ENCODE peak calls at places on chromosomes 2 and 18, in four cellular contexts. C is H1, Y is NT2/D1, E is HepG2. J is an unnamed sample.

GRCh38 chr2:3319745-3320566 is 57.7 kb downstream of the EIPR1 start:
- DNase-seq in C (no peak), Y (no peak), E (no peak), J (no peak)

GRCh38 chr18:7778181-7778580 is 211.1 kb downstream of the PTPRM start:
- DNase-seq in C (no peak), Y (no peak), E (no peak), J (no peak)

GRCh38 chr18:79278896-79279295 is 116.8 kb upstream of the NFATC1 start:
- DNase-seq in C (no peak), Y (no peak), E (no peak), J (no peak)

GRCh38 chr18:30254331-30254730 is 788.2 kb downstream of the DSC3 start:
- DNase-seq in C (no peak), Y (no peak), E (no peak), J (no peak)

GRCh38 chr2:53865264-53865663 is 5.5 kb upstream of the GPR75 start:
- DNase-seq in C (no peak), Y (no peak), E (no peak), J (no peak)

GRCh38 chr2:108579631-108580030 is 45.4 kb downstream of the LIMS1 start:
- DNase-seq in C (no peak), Y (no peak), E (no peak), J (no peak)

GRCh38 chr2:32958836-32959235 is 12.1 kb downstream of the LTBP1 start:
- DNase-seq in C (no peak), Y (no peak), E (no peak), J (no peak)

GRCh38 chr2:12262681-12263436 is 453.9 kb upstream of the TRIB2 start:
- DNase-seq in C (no peak), Y (no peak), E (no peak), J (no peak)

GRCh38 chr18:55552498-55553189 is 35.3 kb downstream of the TCF4 start:
- DNase-seq in C (no peak), Y (no peak), E (no peak), J (no peak)

GRCh38 chr2:62874881-62875383 is 169.4 kb downstream of the EHBP1 start:
- DNase-seq in C (no peak), Y (no peak), E (no peak), J (no peak)

GRCh38 chr2:28673338-28673737 is 78.3 kb upstream of the PPP1CB start:
- DNase-seq in C (no peak), Y (no peak), E (no peak), J (no peak)

GRCh38 chr18:63888473-63889190 is 1.1 kb downstream of the SERPINB2 start:
- DNase-seq in C (no peak), Y (no peak), E (no peak), J (no peak)

GRCh38 chr18:4653418-4653817 is 198.3 kb upstream of the DLGAP1 start:
- DNase-seq in C (no peak), Y (no peak), E (no peak), J (no peak)

GRCh38 chr18:416928-417327 is 83.6 kb downstream of the COLEC12 start:
- DNase-seq in C (no peak), Y (no peak), E (no peak), J (no peak)

GRCh38 chr2:41826921-41827320 is 220.9 kb upstream of the PKDCC start:
- DNase-seq in C (no peak), Y (no peak), E (no peak), J (no peak)

GRCh38 chr2:54863660-54864059 is 140.2 kb downstream of the EML6 start:
- DNase-seq in C (no peak), Y (no peak), E (no peak), J (no peak)

GRCh38 chr2:233428438-233428837 is 74.1 kb downstream of the DGKD start:
- DNase-seq in C (no peak), Y (no peak), E (no peak), J (no peak)

GRCh38 chr2:85258194-85258605 is 69.6 kb downstream of the TGOLN2 start:
- DNase-seq in C (no peak), Y (no peak), E (no peak), J (no peak)

GRCh38 chr2:163264376-163264775 is 425.8 kb upstream of the KCNH7 start:
- DNase-seq in C (no peak), Y (no peak), E (no peak), J (no peak)

GRCh38 chr2:221465776-221466175 is 106.3 kb downstream of the EPHA4 start:
- DNase-seq in C (no peak), Y (no peak), E (no peak), J (no peak)

GRCh38 chr2:144715992-144716391 is 196.1 kb upstream of the ZEB2 start:
- DNase-seq in C (no peak), Y (no peak), E (no peak), J (no peak)

GRCh38 chr2:65450810-65451209 is 18.4 kb upstream of the SPRED2 start:
- DNase-seq in C (no peak), Y (no peak), E (no peak), J (no peak)

GRCh38 chr2:86397989-86398388 is 43.2 kb upstream of the KDM3A start:
- DNase-seq in C (no peak), Y (no peak), E (no peak), J (no peak)

GRCh38 chr2:44456946-44457345 is 95.2 kb downstream of the CAMKMT start:
- DNase-seq in C (no peak), Y (no peak), E (no peak), J (no peak)

GRCh38 chr2:58045580-58046334 is 849 bp upstream of the VRK2 start:
- DNase-seq in C (no peak), Y (no peak), E (no peak), J (no peak)

GRCh38 chr2:240397924-240398611 is 37.4 kb upstream of the GPC1 start:
- DNase-seq in C (no peak), Y (no peak), E (no peak), J (no peak)

GRCh38 chr2:100647709-100648108 is 84.9 kb downstream of the PDCL3 start:
- DNase-seq in C (no peak), Y (no peak), E (no peak), J (no peak)

GRCh38 chr18:7635948-7636347 is 68.8 kb downstream of the PTPRM start:
- DNase-seq in C (no peak), Y (no peak), E (peak; percentile 49), J (no peak)

GRCh38 chr18:69838620-69839411 is 108.9 kb downstream of the CD226 start:
- DNase-seq in C (peak; percentile 41), Y (peak; percentile 8), E (peak; percentile 18), J (peak; percentile 80)

GRCh38 chr2:45879406-45879805 is 227.9 kb downstream of the PRKCE start:
- DNase-seq in C (no peak), Y (no peak), E (no peak), J (no peak)

GRCh38 chr2:193989645-193990044 is 1667.4 kb upstream of the SLC39A10 start:
- DNase-seq in C (no peak), Y (no peak), E (no peak), J (no peak)

GRCh38 chr18:57691363-57691762 is 69.7 kb upstream of the NARS1 start:
- DNase-seq in C (no peak), Y (no peak), E (no peak), J (no peak)

GRCh38 chr2:96265349-96265839 is 403 bp downstream of the TMEM127 start:
- DNase-seq in C (no peak), Y (peak; percentile 20), E (peak; percentile 23), J (peak; percentile 42)

GRCh38 chr2:217958889-217959235 is 43.9 kb downstream of the TNS1 start:
- DNase-seq in C (no peak), Y (no peak), E (no peak), J (no peak)

GRCh38 chr2:177242136-177242987 is 22.2 kb downstream of the NFE2L2 start:
- DNase-seq in C (no peak), Y (no peak), E (peak; percentile 70), J (peak; percentile 66)

GRCh38 chr2:75277111-75277510 is 77.8 kb upstream of the TACR1 start:
- DNase-seq in C (no peak), Y (no peak), E (no peak), J (no peak)

GRCh38 chr2:41941831-41942230 is 106.0 kb upstream of the PKDCC start:
- DNase-seq in C (no peak), Y (no peak), E (no peak), J (no peak)

DNA sequence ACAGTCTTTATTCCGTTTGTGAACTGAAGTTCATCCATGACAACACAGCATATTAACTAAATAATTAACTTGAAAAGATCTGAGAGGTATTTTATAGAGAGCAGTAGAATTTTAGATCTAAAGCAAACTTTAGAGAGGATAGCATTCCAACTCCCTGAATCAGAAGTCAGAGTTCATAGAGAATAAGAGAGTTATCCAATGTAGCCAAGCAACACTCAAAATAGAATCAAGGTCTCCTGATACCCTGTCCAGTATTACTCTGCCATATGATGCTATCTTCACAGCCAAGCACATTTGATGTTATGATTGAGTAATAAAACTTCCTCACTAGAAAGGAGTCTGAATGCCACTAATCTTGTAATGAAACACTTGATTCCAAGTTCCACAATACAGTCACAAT is 55.5 kb downstream of the RIT2 start:
- DNase-seq in C (no peak), Y (no peak), E (no peak), J (no peak)
- TF ChIP-seq SUZ12 in C (no peak), Y (no peak), E (no peak), J (no peak)

GRCh38 chr2:35454966-35455638 is 900.5 kb upstream of the CRIM1 start:
- DNase-seq in C (peak; percentile 31), Y (peak; percentile 11), E (no peak), J (peak; percentile 4)
- TF ChIP-seq SUZ12 in C (no peak), Y (no peak), E (no peak), J (no peak)

GRCh38 chr2:219957815-219958214 is 330.4 kb downstream of the SLC4A3 start:
- DNase-seq in C (no peak), Y (no peak), E (no peak), J (no peak)

GRCh38 chr2:219959471-219959870 is 332.0 kb downstream of the SLC4A3 start:
- DNase-seq in C (no peak), Y (no peak), E (no peak), J (no peak)

GRCh38 chr2:219962801-219963200 is 335.4 kb downstream of the SLC4A3 start:
- DNase-seq in C (no peak), Y (no peak), E (no peak), J (no peak)

GRCh38 chr2:219962089-219962488 is 334.7 kb downstream of the SLC4A3 start:
- DNase-seq in C (no peak), Y (no peak), E (no peak), J (no peak)

GRCh38 chr2:219958941-219959340 is 331.5 kb downstream of the SLC4A3 start:
- DNase-seq in C (no peak), Y (no peak), E (no peak), J (no peak)
- TF ChIP-seq SUZ12 in C (no peak), Y (no peak), E (no peak), J (no peak)

DNA sequence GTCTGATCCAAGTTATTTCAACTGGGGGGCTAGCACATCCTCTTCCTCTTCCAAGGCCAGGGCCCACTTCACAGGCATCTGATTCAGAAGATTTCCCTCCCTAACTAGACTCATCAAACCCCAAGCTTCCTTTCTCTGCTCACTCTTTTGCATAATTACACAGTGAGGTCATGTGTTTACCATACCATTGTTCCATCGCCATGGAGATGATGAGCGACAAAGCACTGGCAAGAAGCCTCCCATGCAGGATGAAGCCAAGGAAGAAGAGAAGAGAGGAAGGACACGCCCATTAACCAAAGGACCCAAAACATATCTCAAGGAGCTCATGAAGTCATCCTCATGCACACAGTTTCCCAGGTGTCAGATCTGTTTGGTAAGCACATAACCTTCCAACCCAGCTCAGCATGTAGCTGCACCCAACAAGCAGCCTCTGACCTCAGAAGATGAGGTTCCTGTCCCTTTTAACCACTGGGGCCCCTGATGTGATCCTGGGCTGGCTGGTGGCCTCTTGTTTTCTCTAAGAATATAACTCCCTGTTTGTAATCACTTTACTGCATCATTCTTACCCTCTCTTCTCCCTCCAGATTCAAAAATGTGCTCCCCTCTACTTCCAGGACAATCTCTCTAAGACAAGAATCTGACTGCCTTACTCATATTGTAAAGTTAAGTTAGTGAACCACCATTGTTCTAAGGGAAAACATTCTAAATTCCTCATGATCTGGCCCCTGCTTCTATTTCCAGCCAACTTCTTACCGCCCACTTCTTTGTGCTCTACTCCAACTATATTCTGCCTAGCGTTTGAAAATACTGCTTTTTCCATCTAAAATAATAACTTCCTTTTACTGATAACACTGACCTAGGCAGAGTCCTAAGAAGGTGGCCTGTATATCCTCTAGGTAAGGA is 190.1 kb downstream of the TTC32 start:
- DNase-seq in C (peak; percentile 5), Y (peak; percentile 89), E (peak; percentile 46), J (peak; percentile 15)
- TF ChIP-seq SUZ12 in C (no peak), Y (no peak), E (no peak), J (no peak)

J was measured in HEK293T.